ENCODE peak calls at places on chromosomes 16 and 17, in eight cellular contexts. R is A549, J is ovary, W is stomach, S is upper lobe of left lung, H is sigmoid colon, P is K562, Y is tibial nerve. V is an unnamed sample.
A peak's percentile ranks its signal among the peaks of the same experiment; 100 is the strongest.

GRCh38 chr17:5513610-5514009 is 27.2 kb downstream of the MIS12 start:
- DNase-seq in R (no peak), J (no peak), W (no peak), S (no peak), H (no peak), P (no peak), Y (no peak), V (no peak)

GRCh38 chr17:13403982-13404931 is 197.5 kb downstream of the HS3ST3A1 start:
- DNase-seq in R (no peak), J (no peak), W (no peak), S (no peak), H (no peak), P (no peak), Y (no peak), V (no peak)

GRCh38 chr16:30335598-30336474 is 19.3 kb downstream of the CD2BP2 start:
- DNase-seq in R (no peak), J (no peak), W (no peak), S (no peak), H (peak; percentile 70), P (peak; percentile 24), Y (no peak), V (peak; percentile 37)

GRCh38 chr17:50459081-50459676 is 9.5 kb downstream of the CHAD start:
- DNase-seq in R (no peak), J (no peak), W (no peak), S (no peak), H (no peak), P (peak; percentile 33), Y (no peak), V (peak; percentile 53)

GRCh38 chr17:56313201-56313600 is 159.9 kb downstream of the ANKFN1 start:
- DNase-seq in R (no peak), J (no peak), W (no peak), S (no peak), H (no peak), P (no peak), Y (no peak), V (no peak)

GRCh38 chr16:67192781-67193260 is 866 bp downstream of the E2F4 start:
- DNase-seq in R (no peak), J (no peak), W (no peak), S (no peak), H (no peak), P (no peak), Y (no peak), V (no peak)

GRCh38 chr16:3618782-3619166 is 7.4 kb upstream of the SLX4 start:
- DNase-seq in R (no peak), J (no peak), W (peak; percentile 24), S (no peak), H (no peak), P (peak; percentile 31), Y (no peak), V (no peak)

GRCh38 chr17:82065638-82066303 is at the start of gene DUS1L:
- DNase-seq in R (peak; percentile 68), J (peak; percentile 66), W (peak; percentile 71), S (peak; percentile 96), H (peak; percentile 80), P (peak; percentile 76), Y (no peak), V (peak; percentile 67)

GRCh38 chr16:31074814-31075183 is 577 bp downstream of the ZNF646 start:
- DNase-seq in R (no peak), J (no peak), W (no peak), S (no peak), H (no peak), P (no peak), Y (no peak), V (no peak)

GRCh38 chr16:70470927-70471341 is 16.5 kb downstream of the FCSK start:
- DNase-seq in R (peak; percentile 66), J (no peak), W (peak; percentile 61), S (peak; percentile 75), H (no peak), P (peak; percentile 43), Y (no peak), V (peak; percentile 26)
- TF ChIP-seq POLR2A in R (no peak), J (no peak), W (no peak), S (no peak), H (no peak), P (no peak), Y (no peak), V (no peak)

GRCh38 chr17:21288581-21289017 is 4.1 kb downstream of the MAP2K3 start:
- DNase-seq in R (no peak), J (no peak), W (no peak), S (no peak), H (no peak), P (no peak), Y (no peak), V (no peak)

GRCh38 chr17:21286771-21287702 is 2.5 kb downstream of the MAP2K3 start:
- DNase-seq in R (no peak), J (peak; percentile 17), W (peak; percentile 88), S (no peak), H (no peak), P (no peak), Y (no peak), V (peak; percentile 81)

GRCh38 chr17:21286066-21286770 is 1.7 kb downstream of the MAP2K3 start:
- DNase-seq in R (peak; percentile 95), J (peak; percentile 92), W (peak; percentile 91), S (no peak), H (peak; percentile 98), P (peak; percentile 66), Y (peak; percentile 80), V (peak; percentile 92)

GRCh38 chr17:21289175-21289901 is 4.8 kb downstream of the MAP2K3 start:
- DNase-seq in R (no peak), J (peak; percentile 14), W (no peak), S (no peak), H (no peak), P (no peak), Y (no peak), V (no peak)

DNA sequence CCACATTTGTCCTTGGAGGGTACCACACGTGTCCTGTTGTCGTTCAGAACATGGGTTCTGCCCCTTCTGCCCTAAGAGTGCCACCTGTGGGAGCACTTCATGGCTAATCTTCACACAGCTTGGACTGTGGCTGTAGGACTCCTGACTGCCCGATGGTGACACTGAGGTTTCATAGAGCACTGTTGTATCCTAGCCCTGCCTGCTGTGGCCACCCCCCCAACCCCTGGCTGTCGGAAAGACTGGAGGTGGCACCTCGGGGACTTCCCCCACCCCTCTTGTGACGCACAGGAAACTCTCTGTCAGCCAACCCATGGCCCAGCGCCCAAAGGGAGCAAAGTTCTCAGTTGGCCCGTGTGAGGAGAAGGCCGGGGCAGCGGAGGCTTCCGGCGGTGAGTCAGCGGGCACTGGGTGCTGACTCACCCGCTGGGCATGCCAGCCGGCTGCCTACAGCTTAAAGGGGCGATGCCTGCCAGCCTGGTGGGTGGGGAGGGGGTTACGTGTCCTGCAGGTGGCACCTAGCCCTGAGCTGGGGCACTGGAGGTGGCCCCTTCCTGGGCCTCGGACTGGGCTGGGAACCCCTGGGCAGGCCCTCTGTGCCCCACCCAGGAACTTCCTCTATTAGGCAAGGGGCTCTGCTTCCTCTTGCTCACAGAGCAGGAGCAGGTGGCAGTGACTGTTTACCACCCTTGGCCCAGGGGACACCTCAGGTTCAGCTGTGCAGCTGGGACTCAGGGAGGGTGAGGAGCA is 3.4 kb downstream of the MAP2K3 start:
- DNase-seq in R (peak; percentile 91), J (peak; percentile 83), W (peak; percentile 99), S (peak; percentile 94), H (peak; percentile 98), P (no peak), Y (peak; percentile 88), V (peak; percentile 99)
- TF ChIP-seq EP300 in R (peak; percentile 86), J (peak; percentile 73), W (peak; percentile 71), S (no peak), H (peak; percentile 80), P (no peak), Y (peak; percentile 96), V (peak; percentile 73)

GRCh38 chr16:11794991-11795886 is 1.8 kb downstream of the ZC3H7A start:
- DNase-seq in R (no peak), J (no peak), W (no peak), S (no peak), H (no peak), P (peak; percentile 35), Y (no peak), V (no peak)

GRCh38 chr16:11797957-11798299 is 870 bp upstream of the ZC3H7A start:
- DNase-seq in R (peak; percentile 22), J (peak; percentile 46), W (no peak), S (no peak), H (no peak), P (peak; percentile 36), Y (no peak), V (no peak)

GRCh38 chr16:11795887-11796226 is 1.2 kb downstream of the ZC3H7A start:
- DNase-seq in R (no peak), J (no peak), W (no peak), S (no peak), H (no peak), P (no peak), Y (no peak), V (no peak)

GRCh38 chr16:11797166-11797956 is at the start of gene ZC3H7A:
- DNase-seq in R (peak; percentile 96), J (peak; percentile 96), W (peak; percentile 97), S (peak; percentile 99), H (peak; percentile 99), P (peak; percentile 98), Y (peak; percentile 92), V (peak; percentile 97)

GRCh38 chr16:11796227-11797165 is 562 bp downstream of the ZC3H7A start:
- DNase-seq in R (peak; percentile 50), J (peak; percentile 76), W (peak; percentile 62), S (peak; percentile 92), H (peak; percentile 87), P (peak; percentile 73), Y (peak; percentile 40), V (peak; percentile 68)
- TF ChIP-seq POLR2A in R (no peak), J (no peak), W (no peak), S (no peak), H (no peak), P (peak; percentile 36), Y (no peak), V (peak; percentile 27)

GRCh38 chr17:63185420-63185819 is 219.4 kb downstream of the TANC2 start:
- DNase-seq in R (no peak), J (no peak), W (no peak), S (no peak), H (no peak), P (no peak), Y (no peak), V (no peak)

GRCh38 chr17:63178530-63178929 is 212.5 kb downstream of the TANC2 start:
- DNase-seq in R (no peak), J (no peak), W (no peak), S (no peak), H (no peak), P (no peak), Y (no peak), V (no peak)

DNA sequence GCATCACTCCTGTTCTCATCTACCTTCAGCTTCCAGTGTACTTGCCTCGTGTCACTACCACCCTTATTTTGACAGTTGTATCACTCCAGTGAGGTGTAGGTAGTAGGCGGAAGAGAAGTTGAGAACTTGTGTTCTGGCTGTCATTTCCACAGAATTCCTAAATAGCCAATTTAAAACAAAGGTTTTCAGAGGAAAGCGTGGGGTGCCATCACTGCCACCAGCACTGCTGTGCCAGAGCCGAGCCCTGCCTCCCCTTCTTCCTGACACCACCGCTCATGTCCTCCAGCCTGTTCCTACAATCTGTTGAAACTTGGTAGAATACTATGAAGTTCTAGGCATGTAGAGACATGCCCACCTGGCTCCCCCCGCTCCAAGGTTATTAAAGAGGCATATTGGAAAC is 215.8 kb downstream of the TANC2 start:
- DNase-seq in R (no peak), J (no peak), W (no peak), S (no peak), H (no peak), P (no peak), Y (no peak), V (no peak)
- TF ChIP-seq EP300 in R (no peak), J (no peak), W (no peak), S (no peak), H (no peak), P (no peak), Y (no peak), V (no peak)

V was measured in transverse colon.